ENCODE peak calls at places on chromosomes 16 and 17, in four cellular contexts. E, B, K and W are unnamed samples.

GRCh38 chr17:73348824-73349095 is 37.0 kb upstream of the CDC42EP4 start:
- DNase-seq in E (no peak), B (no peak), K (no peak), W (no peak)

GRCh38 chr16:83494459-83494858 is 313.3 kb upstream of the HSBP1 start:
- DNase-seq in E (no peak), B (no peak), K (no peak), W (no peak)

GRCh38 chr17:35768796-35769195 is 8.1 kb downstream of the C17orf50 start:
- DNase-seq in E (no peak), B (no peak), K (no peak), W (no peak)

GRCh38 chr17:77729587-77729986 is 228.9 kb upstream of the TNRC6C start:
- DNase-seq in E (no peak), B (no peak), K (no peak), W (no peak)

GRCh38 chr17:61619493-61619892 is 28.5 kb upstream of the NACA2 start:
- DNase-seq in E (no peak), B (no peak), K (no peak), W (no peak)

GRCh38 chr16:60203525-60204124 is 1469.5 kb upstream of the GOT2 start:
- DNase-seq in E (no peak), B (no peak), K (no peak), W (no peak)

GRCh38 chr17:13931752-13932477 is 137.4 kb upstream of the COX10 start:
- DNase-seq in E (no peak), B (no peak), K (no peak), W (peak)

GRCh38 chr16:56780646-56781045 is 50.7 kb downstream of the NUP93 start:
- DNase-seq in E (no peak), B (no peak), K (no peak), W (no peak)

GRCh38 chr17:41494524-41494923 is 4.8 kb upstream of the KRT36 start:
- DNase-seq in E (peak), B (no peak), K (no peak), W (no peak)

GRCh38 chr17:80885922-80886582 is 105.6 kb upstream of the CHMP6 start:
- DNase-seq in E (no peak), B (no peak), K (no peak), W (no peak)

GRCh38 chr16:65202461-65202860 is 80.6 kb upstream of the CDH11 start:
- DNase-seq in E (no peak), B (no peak), K (no peak), W (no peak)

GRCh38 chr16:9311303-9311954 is 220.0 kb downstream of the HAPSTR1 start:
- DNase-seq in E (no peak), B (no peak), K (no peak), W (peak)

GRCh38 chr16:20410153-20410723 is 904 bp downstream of the ACSM5 start:
- DNase-seq in E (no peak), B (no peak), K (no peak), W (no peak)

GRCh38 chr16:49491111-49491670 is 117.6 kb downstream of the C16orf78 start:
- DNase-seq in E (no peak), B (no peak), K (no peak), W (no peak)

GRCh38 chr17:67375761-67376160 is 1.3 kb upstream of the PITPNC1 start:
- DNase-seq in E (no peak), B (no peak), K (no peak), W (no peak)

GRCh38 chr17:73256220-73256619 is 5.5 kb downstream of the CPSF4L start:
- DNase-seq in E (no peak), B (no peak), K (no peak), W (no peak)

GRCh38 chr17:78344666-78345065 is 15.2 kb downstream of the SOCS3 start:
- DNase-seq in E (no peak), B (no peak), K (no peak), W (no peak)

GRCh38 chr17:82242977-82243647 is 14.3 kb downstream of the SLC16A3 start:
- DNase-seq in E (peak), B (no peak), K (no peak), W (no peak)

GRCh38 chr16:85238233-85238647 is 126.0 kb upstream of the CIBAR2 start:
- DNase-seq in E (no peak), B (no peak), K (no peak), W (peak)

GRCh38 chr17:189444-189843 is 8.0 kb upstream of the DOC2B start:
- DNase-seq in E (no peak), B (no peak), K (peak), W (no peak)

GRCh38 chr16:83245061-83245460 is 562.7 kb upstream of the HSBP1 start:
- DNase-seq in E (no peak), B (no peak), K (no peak), W (no peak)

GRCh38 chr17:50035930-50036329 is 20.0 kb upstream of the ITGA3 start:
- DNase-seq in E (no peak), B (no peak), K (no peak), W (no peak)

GRCh38 chr17:50037321-50038107 is 18.4 kb upstream of the ITGA3 start:
- DNase-seq in E (no peak), B (no peak), K (no peak), W (no peak)

GRCh38 chr17:50035421-50035879 is 20.5 kb upstream of the ITGA3 start:
- DNase-seq in E (peak), B (no peak), K (no peak), W (no peak)

GRCh38 chr17:50034504-50035364 is 21.2 kb upstream of the ITGA3 start:
- DNase-seq in E (no peak), B (no peak), K (no peak), W (no peak)

GRCh38 chr17:50036455-50037320 is 19.2 kb upstream of the ITGA3 start:
- DNase-seq in E (no peak), B (no peak), K (no peak), W (no peak)
- TF ChIP-seq NR2C2 in E (no peak), B (no peak), K (no peak), W (no peak)

GRCh38 chr17:2883544-2884203 is 87.4 kb downstream of the RAP1GAP2 start:
- DNase-seq in E (peak), B (no peak), K (no peak), W (no peak)
- TF ChIP-seq NR2C2 in E (no peak), B (no peak), K (no peak), W (no peak)

DNA sequence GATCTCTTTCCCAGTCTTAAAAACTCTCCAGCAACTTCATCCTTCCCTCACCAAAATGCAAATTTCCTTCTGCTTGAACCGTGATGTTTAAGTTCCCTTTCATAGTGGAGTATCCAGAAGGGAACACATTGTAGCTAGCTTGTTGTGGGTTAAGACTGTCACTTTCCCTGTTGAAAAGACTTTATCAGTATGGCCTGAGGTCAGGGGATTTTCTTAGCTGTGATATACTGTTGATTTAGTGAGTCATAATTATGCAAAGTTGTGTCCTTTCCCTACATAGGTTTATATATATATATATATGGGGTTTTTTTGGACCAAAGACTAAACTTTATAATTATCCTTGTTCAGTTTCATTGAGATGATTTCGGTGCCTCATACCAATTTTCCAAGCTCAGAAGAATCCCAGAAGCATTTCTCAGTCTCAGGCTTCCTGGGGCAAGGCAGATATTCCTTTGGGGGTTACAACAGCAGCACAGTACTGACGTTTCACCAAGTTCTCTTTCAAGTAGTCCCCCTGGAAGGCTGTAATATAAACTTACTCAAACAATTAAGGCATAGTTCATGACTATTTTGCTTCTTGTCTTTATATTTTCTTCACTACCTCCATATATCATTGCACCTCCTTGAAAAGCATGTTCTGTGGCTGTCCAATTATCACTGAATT is 35.7 kb downstream of the ESRP2 start:
- DNase-seq in E (no peak), B (no peak), K (no peak), W (no peak)
- TF ChIP-seq NR2C2 in E (no peak), B (no peak), K (no peak), W (no peak)

GRCh38 chr17:60148300-60148838 is 1.4 kb upstream of the CA4 start:
- DNase-seq in E (no peak), B (no peak), K (no peak), W (no peak)

GRCh38 chr17:60151355-60151754 is 1.6 kb downstream of the CA4 start:
- DNase-seq in E (no peak), B (no peak), K (no peak), W (no peak)

GRCh38 chr17:60146206-60146605 is 3.6 kb upstream of the CA4 start:
- DNase-seq in E (no peak), B (no peak), K (no peak), W (no peak)

GRCh38 chr17:60147553-60148241 is 2.1 kb upstream of the CA4 start:
- DNase-seq in E (no peak), B (no peak), K (no peak), W (no peak)

GRCh38 chr17:60149691-60150582 is at the start of gene CA4:
- DNase-seq in E (no peak), B (peak), K (no peak), W (peak)
- TF ChIP-seq NR2C2 in E (no peak), B (no peak), K (no peak), W (no peak)

GRCh38 chr17:42953669-42954068 is 10.6 kb downstream of the AARSD1 start:
- DNase-seq in E (peak), B (no peak), K (no peak), W (no peak)
- TF ChIP-seq NR2C2 in E (no peak), B (no peak), K (no peak), W (no peak)

GRCh38 chr17:53316073-53316472 is 506.7 kb upstream of the KIF2B start:
- DNase-seq in E (no peak), B (no peak), K (no peak), W (no peak)

GRCh38 chr17:53316988-53317387 is 505.7 kb upstream of the KIF2B start:
- DNase-seq in E (no peak), B (no peak), K (no peak), W (no peak)

DNA sequence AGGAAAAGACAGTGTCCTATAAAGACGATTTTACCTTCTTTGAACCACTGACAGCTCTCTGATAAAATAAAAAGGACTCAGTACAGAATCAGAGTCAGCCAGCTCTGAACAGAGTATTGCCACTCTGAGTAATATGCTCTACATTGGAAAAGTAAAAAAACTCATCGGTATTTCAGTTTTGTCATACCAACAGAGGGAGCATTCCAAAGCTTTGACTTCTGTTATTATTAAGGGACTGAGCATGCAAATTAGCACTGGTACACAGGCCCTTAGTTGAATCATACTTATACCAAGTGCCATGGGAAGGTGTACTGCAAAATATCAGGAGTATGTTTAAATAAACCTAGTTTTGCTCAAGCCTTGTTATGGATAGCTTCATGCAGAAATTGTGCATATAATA is 509.0 kb upstream of the KIF2B start:
- DNase-seq in E (no peak), B (no peak), K (no peak), W (no peak)
- TF ChIP-seq NR2C2 in E (no peak), B (no peak), K (no peak), W (no peak)

GRCh38 chr16:76607317-76607716 is 330.1 kb downstream of the CNTNAP4 start:
- DNase-seq in E (no peak), B (no peak), K (no peak), W (no peak)

GRCh38 chr16:76614255-76614654 is 337.1 kb downstream of the CNTNAP4 start:
- DNase-seq in E (no peak), B (no peak), K (no peak), W (no peak)

DNA sequence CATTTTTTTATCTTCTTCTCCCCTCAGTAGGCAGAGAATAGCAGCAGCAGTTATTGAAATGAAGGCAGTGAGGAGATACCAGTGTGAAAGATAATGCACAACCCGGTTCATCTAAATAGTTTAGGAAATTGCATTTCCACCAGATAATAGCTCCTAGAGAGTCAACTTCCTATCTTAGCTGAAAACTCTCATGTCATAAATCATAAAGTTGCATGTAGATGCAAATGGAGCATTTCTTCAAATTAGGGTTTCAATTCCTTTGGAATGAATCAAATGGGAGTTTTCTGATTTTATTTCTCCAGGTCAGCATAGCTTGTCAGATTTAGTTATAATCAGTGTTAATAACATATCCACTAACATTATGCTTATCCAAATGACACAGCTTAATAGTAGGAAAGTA is 335.3 kb downstream of the CNTNAP4 start:
- DNase-seq in E (no peak), B (no peak), K (no peak), W (no peak)
- TF ChIP-seq NR2C2 in E (no peak), B (no peak), K (no peak), W (no peak)